ENCODE peak calls at places on chromosomes 4 and X, in eight cellular contexts. X, F, U, B, D, O, G and Q are unnamed samples.

GRCh38 chr4:31651541-31651940 is 931.4 kb downstream of the PCDH7 start:
- DNase-seq in U (no peak), X (no peak), B (no peak), D (no peak), G (no peak), F (no peak), O (no peak), Q (no peak)

GRCh38 chr4:84800256-84800655 is 166.2 kb downstream of the WDFY3 start:
- DNase-seq in B (no peak), O (no peak), X (no peak), G (no peak), D (no peak), U (no peak), F (peak; percentile 33), Q (no peak)

GRCh38 chr4:110216079-110216478 is 17.7 kb upstream of the ELOVL6 start:
- DNase-seq in G (no peak), U (no peak), O (no peak), X (no peak), B (no peak), F (peak; percentile 48), D (no peak), Q (no peak)

GRCh38 chr4:181150173-181150572 is 1093.0 kb upstream of the TENM3 start:
- DNase-seq in B (no peak), G (no peak), O (no peak), U (no peak), D (no peak), F (no peak), X (no peak), Q (no peak)

GRCh38 chrX:73127700-73128241 is 48.5 kb upstream of the PABPC1L2A start:
- DNase-seq in X (no peak), B (no peak), U (peak; percentile 75), F (no peak), G (no peak), D (no peak), O (no peak), Q (no peak)

GRCh38 chr4:74021617-74022016 is 16.9 kb downstream of the CXCL3 start:
- DNase-seq in F (no peak), U (no peak), G (no peak), O (no peak), X (no peak), B (no peak), D (no peak), Q (no peak)

GRCh38 chr4:138961687-138962086 is 53.9 kb upstream of the NOCT start:
- DNase-seq in G (no peak), X (no peak), F (no peak), D (no peak), O (no peak), U (no peak), B (no peak), Q (no peak)

GRCh38 chr4:568351-568652 is 7.8 kb downstream of the TMEM271 start:
- DNase-seq in B (no peak), F (no peak), D (no peak), X (no peak), U (no peak), O (no peak), G (no peak), Q (no peak)

GRCh38 chrX:3493605-3494004 is 147.2 kb upstream of the MXRA5 start:
- DNase-seq in G (no peak), U (no peak), F (no peak), O (no peak), X (no peak), B (no peak), D (no peak), Q (no peak)

GRCh38 chr4:107035711-107036601 is at the start of gene DKK2:
- DNase-seq in B (peak; percentile 74), U (peak; percentile 67), F (peak; percentile 76), D (peak; percentile 21), G (no peak), O (no peak), X (peak; percentile 17), Q (no peak)

GRCh38 chr4:112515278-112516075 is 503 bp downstream of the NEUROG2 start:
- DNase-seq in D (no peak), F (peak; percentile 62), O (no peak), G (no peak), B (no peak), U (peak; percentile 81), X (peak; percentile 40), Q (peak; percentile 1)

GRCh38 chr4:56360071-56360470 is 27.2 kb downstream of the AASDH start:
- DNase-seq in G (no peak), O (no peak), F (peak; percentile 53), X (no peak), U (no peak), B (no peak), D (no peak), Q (no peak)

GRCh38 chr4:137421796-137422195 is 110.5 kb downstream of the PCDH18 start:
- DNase-seq in G (no peak), D (no peak), X (no peak), O (no peak), F (peak; percentile 46), U (no peak), B (no peak), Q (no peak)

GRCh38 chrX:141469469-141469868 is 115.1 kb downstream of the SPANXA1 start:
- DNase-seq in D (no peak), U (no peak), B (no peak), F (peak; percentile 6), G (no peak), O (no peak), X (no peak), Q (no peak)

GRCh38 chr4:111678466-111678865 is 466.8 kb upstream of the FAM241A start:
- DNase-seq in G (no peak), O (no peak), X (no peak), B (no peak), U (no peak), F (peak; percentile 98), D (no peak), Q (no peak)

GRCh38 chrX:97326456-97326855 is 442.7 kb downstream of the RPA4 start:
- DNase-seq in G (no peak), O (no peak), B (no peak), D (no peak), U (no peak), F (no peak), X (no peak), Q (no peak)

GRCh38 chrX:6644411-6644810 is 109.5 kb upstream of the VCX3A start:
- DNase-seq in B (no peak), U (peak; percentile 41), G (no peak), F (no peak), D (no peak), X (no peak), O (no peak), Q (no peak)

GRCh38 chr4:160495356-160495755 is 1392.5 kb downstream of the RAPGEF2 start:
- DNase-seq in F (no peak), U (no peak), D (no peak), X (no peak), G (no peak), O (no peak), B (no peak), Q (no peak)

GRCh38 chrX:24054182-24055042 is at the start of gene EIF2S3:
- DNase-seq in X (peak; percentile 87), O (peak; percentile 72), U (peak; percentile 98), D (peak; percentile 67), B (peak; percentile 96), G (peak; percentile 70), F (peak; percentile 92), Q (peak; percentile 77)
- H3K4me3 ChIP-seq in X (peak within 1 kb of the TSS; percentile 57), O (peak within 1 kb of the TSS; percentile 90), U (no peak within 1 kb of the TSS), D (no peak within 1 kb of the TSS), B (peak within 1 kb of the TSS; percentile 81), G (no peak within 1 kb of the TSS), F (no peak within 1 kb of the TSS), Q (peak within 1 kb of the TSS; percentile 62)

GRCh38 chr4:94491322-94491721 is 39.6 kb downstream of the PDLIM5 start:
- DNase-seq in D (no peak), B (no peak), G (no peak), X (no peak), U (no peak), F (peak; percentile 59), O (no peak), Q (no peak)
- H3K4me1 ChIP-seq in D (peaks cover 24% of the 10 kb centered on the region), B (peaks cover 13% of the 10 kb centered on the region), G (no peaks in the 10 kb centered on the region), X (no peaks in the 10 kb centered on the region), U (no peaks in the 10 kb centered on the region), F (peaks cover 40% of the 10 kb centered on the region), O (no peaks in the 10 kb centered on the region), Q (peaks cover 35% of the 10 kb centered on the region)

GRCh38 chrX:154525606-154526490 is 9.8 kb upstream of the FAM3A start:
- DNase-seq in X (no peak), D (no peak), B (no peak), O (no peak), G (no peak), F (no peak), U (no peak), Q (no peak)

GRCh38 chrX:154531626-154532025 is 15.0 kb downstream of the G6PD start:
- DNase-seq in D (no peak), U (peak; percentile 79), X (no peak), F (peak; percentile 38), O (no peak), B (no peak), G (no peak), Q (no peak)

GRCh38 chrX:154530286-154530685 is 14.3 kb upstream of the FAM3A start:
- DNase-seq in D (no peak), F (no peak), G (no peak), U (no peak), O (no peak), B (no peak), X (no peak), Q (no peak)

GRCh38 chrX:154529206-154529612 is 13.2 kb upstream of the FAM3A start:
- DNase-seq in G (no peak), U (no peak), X (no peak), B (no peak), O (no peak), D (no peak), F (no peak), Q (no peak)

DNA sequence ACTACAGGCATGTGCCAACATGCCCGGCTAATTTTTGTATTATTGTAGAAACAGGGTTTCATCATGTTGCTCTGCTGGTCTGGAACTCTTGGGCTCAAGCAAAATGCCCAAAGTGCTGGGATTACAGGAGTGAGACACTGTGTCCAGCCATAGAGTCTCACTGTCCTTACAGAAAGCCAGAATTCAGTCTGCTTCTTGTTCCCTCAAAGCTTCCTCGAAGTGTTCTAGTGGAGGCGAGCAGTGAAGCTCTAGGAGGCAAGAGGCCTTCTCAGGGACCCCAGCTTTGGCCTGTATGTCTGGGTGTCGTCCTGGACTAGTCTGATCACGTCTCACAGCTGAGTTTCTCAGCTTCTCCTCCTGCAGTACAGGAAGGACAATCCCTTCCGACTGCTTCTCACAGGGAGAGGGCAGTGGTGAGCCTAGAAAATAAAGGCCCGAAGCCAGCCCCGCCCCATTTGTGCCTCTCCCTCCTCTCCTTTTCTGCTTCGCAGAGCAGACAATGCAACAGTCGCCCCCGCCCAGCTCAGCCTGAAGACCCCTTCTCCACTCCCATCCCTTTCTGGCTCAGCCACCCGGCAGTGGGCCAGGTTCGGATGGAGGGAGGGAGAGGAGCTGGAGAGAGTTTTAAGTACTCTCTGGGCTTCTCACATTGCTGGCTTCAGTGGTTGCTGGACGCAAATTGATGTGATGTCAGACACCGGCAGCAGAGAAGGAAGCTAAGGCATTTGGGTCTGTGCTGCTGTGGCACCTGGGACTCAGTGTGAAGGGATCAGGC is 11.1 kb upstream of the FAM3A start:
- DNase-seq in O (no peak), X (peak; percentile 81), B (peak; percentile 91), D (peak; percentile 61), U (peak; percentile 88), G (no peak), F (peak; percentile 83), Q (no peak)
- H3K4me3 ChIP-seq in O (no peak overlapping the region), X (no peak overlapping the region), B (peak overlapping the region; percentile 39), D (peak overlapping the region; percentile 44), U (no peak overlapping the region), G (peak overlapping the region; percentile 56), F (peak overlapping the region; percentile 65), Q (no peak overlapping the region)

GRCh38 chr4:83223781-83224180 is 60.8 kb downstream of the COQ2 start:
- DNase-seq in G (no peak), O (no peak), F (no peak), U (no peak), D (no peak), B (no peak), X (no peak), Q (no peak)
- H3K4me1 ChIP-seq in G (no peaks in the 10 kb centered on the region), O (peaks cover 30% of the 10 kb centered on the region), F (peaks cover 11% of the 10 kb centered on the region), U (no peaks in the 10 kb centered on the region), D (peaks cover 14% of the 10 kb centered on the region), B (no peaks in the 10 kb centered on the region), X (peaks cover 9% of the 10 kb centered on the region), Q (peaks cover 10% of the 10 kb centered on the region)